ENCODE peak calls at places on chromosomes 5 and 9, in eight cellular contexts. S, Y, Q, P, T, N, J and F are unnamed samples.
A peak's percentile ranks its signal among the peaks of the same experiment; 100 is the strongest.

GRCh38 chr9:33289501-33289900 is 815 bp upstream of the NFX1 start:
- DNase-seq in S (peak; percentile 33), Y (no peak), Q (peak; percentile 27), P (no peak), T (peak; percentile 26), N (no peak), J (peak; percentile 13), F (no peak)

GRCh38 chr5:34491251-34491620 is 164.9 kb upstream of the RAI14 start:
- DNase-seq in S (no peak), Y (no peak), Q (no peak), P (no peak), T (no peak), N (no peak), J (no peak), F (no peak)

GRCh38 chr9:133960568-133961129 is 31.5 kb downstream of the VAV2 start:
- DNase-seq in S (no peak), Y (no peak), Q (no peak), P (no peak), T (no peak), N (no peak), J (no peak), F (no peak)

GRCh38 chr5:1409386-1410110 is 35.7 kb downstream of the SLC6A3 start:
- DNase-seq in S (peak; percentile 22), Y (no peak), Q (no peak), P (no peak), T (no peak), N (no peak), J (no peak), F (no peak)

GRCh38 chr5:68661237-68661636 is 432.6 kb upstream of the SLC30A5 start:
- DNase-seq in S (no peak), Y (no peak), Q (no peak), P (no peak), T (no peak), N (no peak), J (no peak), F (no peak)

GRCh38 chr5:139765409-139766217 is 30.0 kb upstream of the PSD2 start:
- DNase-seq in S (peak; percentile 84), Y (peak; percentile 77), Q (peak; percentile 84), P (peak; percentile 70), T (peak; percentile 45), N (no peak), J (peak; percentile 86), F (peak; percentile 84)

GRCh38 chr5:90383903-90384302 is 25.7 kb downstream of the CETN3 start:
- DNase-seq in S (no peak), Y (no peak), Q (no peak), P (no peak), T (no peak), N (no peak), J (no peak), F (no peak)

GRCh38 chr9:90801507-90802289 is at the start of gene SYK:
- DNase-seq in S (no peak), Y (peak; percentile 63), Q (peak; percentile 15), P (no peak), T (no peak), N (no peak), J (peak; percentile 55), F (no peak)

GRCh38 chr5:42626462-42626861 is 130.2 kb upstream of the CCDC152 start:
- DNase-seq in S (no peak), Y (no peak), Q (no peak), P (no peak), T (no peak), N (no peak), J (no peak), F (no peak)

GRCh38 chr5:1509346-1510085 is 14.2 kb downstream of the LPCAT1 start:
- DNase-seq in S (no peak), Y (no peak), Q (no peak), P (no peak), T (no peak), N (no peak), J (peak; percentile 2), F (no peak)

GRCh38 chr5:88878976-88879375 is 4.0 kb downstream of the MEF2C start:
- DNase-seq in S (no peak), Y (no peak), Q (no peak), P (no peak), T (no peak), N (no peak), J (no peak), F (no peak)

GRCh38 chr5:134128648-134128995 is 14.1 kb downstream of the TCF7 start:
- DNase-seq in S (no peak), Y (no peak), Q (no peak), P (no peak), T (no peak), N (no peak), J (no peak), F (no peak)